ENCODE peak calls at places on chromosomes 1 and 21, in six cellular contexts. One of them, this sample, is unnamed.

GRCh38 chr1:204806943-204807624 is 63.6 kb upstream of the NFASC start:
- DNase-seq in body of pancreas: peak; percentile 81
- DNase-seq in left ventricle myocardium inferior: peak; percentile 77
- DNase-seq in fibroblast of lung: peak; percentile 66
- DNase-seq in psoas muscle: peak; percentile 82
- DNase-seq in pancreas: peak; percentile 90
- DNase-seq in this sample: peak; percentile 32

GRCh38 chr1:88658419-88658818 is 25.7 kb upstream of the PKN2 start:
- DNase-seq in body of pancreas: no peak
- DNase-seq in left ventricle myocardium inferior: no peak
- DNase-seq in fibroblast of lung: no peak
- DNase-seq in psoas muscle: no peak
- DNase-seq in pancreas: no peak
- DNase-seq in this sample: no peak

GRCh38 chr1:51960262-51960661 is 30.2 kb downstream of the RAB3B start:
- DNase-seq in body of pancreas: peak; percentile 57
- DNase-seq in left ventricle myocardium inferior: no peak
- DNase-seq in fibroblast of lung: no peak
- DNase-seq in psoas muscle: no peak
- DNase-seq in pancreas: no peak
- DNase-seq in this sample: no peak

GRCh38 chr1:112396668-112397025 is 633 bp downstream of the CTTNBP2NL start:
- DNase-seq in body of pancreas: no peak
- DNase-seq in left ventricle myocardium inferior: no peak
- DNase-seq in fibroblast of lung: peak; percentile 33
- DNase-seq in psoas muscle: no peak
- DNase-seq in pancreas: no peak
- DNase-seq in this sample: no peak

GRCh38 chr1:200673952-200674823 is 4.5 kb upstream of the DDX59 start:
- DNase-seq in body of pancreas: no peak
- DNase-seq in left ventricle myocardium inferior: no peak
- DNase-seq in fibroblast of lung: peak; percentile 41
- DNase-seq in psoas muscle: no peak
- DNase-seq in pancreas: no peak
- DNase-seq in this sample: no peak

GRCh38 chr1:25958475-25958874 is 39.4 kb downstream of the PAFAH2 start:
- DNase-seq in body of pancreas: no peak
- DNase-seq in left ventricle myocardium inferior: no peak
- DNase-seq in fibroblast of lung: peak; percentile 29
- DNase-seq in psoas muscle: no peak
- DNase-seq in pancreas: no peak
- DNase-seq in this sample: no peak

GRCh38 chr21:26801524-26801923 is 43.7 kb downstream of the ADAMTS1 start:
- DNase-seq in body of pancreas: no peak
- DNase-seq in left ventricle myocardium inferior: no peak
- DNase-seq in fibroblast of lung: peak; percentile 96
- DNase-seq in psoas muscle: no peak
- DNase-seq in pancreas: no peak
- DNase-seq in this sample: no peak

GRCh38 chr1:11134352-11135266 is 34.9 kb upstream of the EXOSC10 start:
- DNase-seq in body of pancreas: no peak
- DNase-seq in left ventricle myocardium inferior: no peak
- DNase-seq in fibroblast of lung: peak; percentile 34
- DNase-seq in psoas muscle: no peak
- DNase-seq in pancreas: no peak
- DNase-seq in this sample: no peak

GRCh38 chr1:168243636-168244212 is 17.9 kb downstream of the SFT2D2 start:
- DNase-seq in body of pancreas: no peak
- DNase-seq in left ventricle myocardium inferior: no peak
- DNase-seq in fibroblast of lung: peak; percentile 75
- DNase-seq in psoas muscle: no peak
- DNase-seq in pancreas: no peak
- DNase-seq in this sample: no peak

GRCh38 chr1:113768916-113769598 is 9.8 kb upstream of the PHTF1 start:
- DNase-seq in body of pancreas: no peak
- DNase-seq in left ventricle myocardium inferior: no peak
- DNase-seq in fibroblast of lung: no peak
- DNase-seq in psoas muscle: no peak
- DNase-seq in pancreas: no peak
- DNase-seq in this sample: no peak

GRCh38 chr1:204358145-204358544 is 1.6 kb downstream of the PLEKHA6 start:
- DNase-seq in body of pancreas: no peak
- DNase-seq in left ventricle myocardium inferior: no peak
- DNase-seq in fibroblast of lung: no peak
- DNase-seq in psoas muscle: no peak
- DNase-seq in pancreas: no peak
- DNase-seq in this sample: no peak

GRCh38 chr1:81174811-81175476 is 625.8 kb upstream of the ADGRL2 start:
- DNase-seq in body of pancreas: no peak
- DNase-seq in left ventricle myocardium inferior: no peak
- DNase-seq in fibroblast of lung: no peak
- DNase-seq in psoas muscle: no peak
- DNase-seq in pancreas: no peak
- DNase-seq in this sample: no peak

GRCh38 chr1:219460561-219461511 is 152.1 kb downstream of the ZC3H11B start:
- DNase-seq in body of pancreas: peak; percentile 14
- DNase-seq in left ventricle myocardium inferior: no peak
- DNase-seq in fibroblast of lung: peak; percentile 56
- DNase-seq in psoas muscle: no peak
- DNase-seq in pancreas: no peak
- DNase-seq in this sample: no peak

GRCh38 chr1:61307422-61308140 is 225.2 kb downstream of the NFIA start:
- DNase-seq in body of pancreas: no peak
- DNase-seq in left ventricle myocardium inferior: no peak
- DNase-seq in fibroblast of lung: no peak
- DNase-seq in psoas muscle: no peak
- DNase-seq in pancreas: no peak
- DNase-seq in this sample: no peak

GRCh38 chr1:192788184-192788583 is 20.7 kb upstream of the RGS2 start:
- DNase-seq in body of pancreas: peak; percentile 36
- DNase-seq in left ventricle myocardium inferior: no peak
- DNase-seq in fibroblast of lung: peak; percentile 49
- DNase-seq in psoas muscle: peak; percentile 46
- DNase-seq in pancreas: no peak
- DNase-seq in this sample: peak; percentile 15

GRCh38 chr1:65948609-65949229 is 156.0 kb downstream of the PDE4B start:
- DNase-seq in body of pancreas: peak; percentile 8
- DNase-seq in left ventricle myocardium inferior: no peak
- DNase-seq in fibroblast of lung: peak; percentile 97
- DNase-seq in psoas muscle: no peak
- DNase-seq in pancreas: no peak
- DNase-seq in this sample: no peak

GRCh38 chr1:208093754-208094719 is 150.1 kb downstream of the PLXNA2 start:
- DNase-seq in body of pancreas: peak; percentile 71
- DNase-seq in left ventricle myocardium inferior: peak; percentile 73
- DNase-seq in fibroblast of lung: peak; percentile 63
- DNase-seq in psoas muscle: peak; percentile 72
- DNase-seq in pancreas: peak; percentile 85
- DNase-seq in this sample: peak; percentile 27

GRCh38 chr21:46057111-46057709 is 40.7 kb upstream of the COL6A2 start:
- DNase-seq in body of pancreas: no peak
- DNase-seq in left ventricle myocardium inferior: no peak
- DNase-seq in fibroblast of lung: no peak
- DNase-seq in psoas muscle: no peak
- DNase-seq in pancreas: no peak
- DNase-seq in this sample: no peak

GRCh38 chr1:8061673-8062386 is 35.7 kb upstream of the ERRFI1 start:
- DNase-seq in body of pancreas: no peak
- DNase-seq in left ventricle myocardium inferior: no peak
- DNase-seq in fibroblast of lung: peak; percentile 49
- DNase-seq in psoas muscle: no peak
- DNase-seq in pancreas: no peak
- DNase-seq in this sample: no peak

GRCh38 chr21:15768045-15768601 is 38.3 kb downstream of the USP25 start:
- DNase-seq in body of pancreas: no peak
- DNase-seq in left ventricle myocardium inferior: no peak
- DNase-seq in fibroblast of lung: no peak
- DNase-seq in psoas muscle: no peak
- DNase-seq in pancreas: no peak
- DNase-seq in this sample: no peak

GRCh38 chr1:30335389-30335996 is 387.9 kb downstream of the MATN1 start:
- DNase-seq in body of pancreas: no peak
- DNase-seq in left ventricle myocardium inferior: no peak
- DNase-seq in fibroblast of lung: no peak
- DNase-seq in psoas muscle: no peak
- DNase-seq in pancreas: no peak
- DNase-seq in this sample: no peak

DNA sequence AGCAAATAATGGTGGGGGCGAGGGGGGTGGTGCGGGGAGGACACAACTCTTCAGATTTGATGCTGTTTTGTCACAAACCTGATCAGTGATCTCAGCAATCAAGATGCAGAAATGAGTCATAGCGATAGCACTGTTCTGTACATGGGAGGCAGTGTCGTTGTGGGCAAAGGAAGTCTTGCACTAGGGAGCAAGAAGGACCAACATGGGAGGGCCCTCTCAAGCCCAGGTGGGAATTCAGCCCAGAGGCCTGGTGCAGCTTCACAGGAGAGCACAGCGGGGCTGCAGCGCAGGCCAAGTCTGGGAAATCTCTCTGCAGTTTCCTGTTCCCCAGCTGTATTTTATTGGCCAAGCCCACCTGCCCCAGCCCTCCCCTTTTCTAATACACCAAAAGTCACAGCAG is 422.4 kb downstream of the PLPP3 start:
- DNase-seq in body of pancreas: no peak
- DNase-seq in left ventricle myocardium inferior: no peak
- DNase-seq in fibroblast of lung: no peak
- DNase-seq in psoas muscle: no peak
- DNase-seq in pancreas: no peak
- DNase-seq in this sample: no peak
- H3K36me3 ChIP-seq in body of pancreas: no peaks in the 10 kb centered on the region
- H3K36me3 ChIP-seq in left ventricle myocardium inferior: no peaks in the 10 kb centered on the region
- H3K36me3 ChIP-seq in fibroblast of lung: no peaks in the 10 kb centered on the region
- H3K36me3 ChIP-seq in psoas muscle: no peaks in the 10 kb centered on the region
- H3K36me3 ChIP-seq in pancreas: no peaks in the 10 kb centered on the region
- H3K36me3 ChIP-seq in this sample: no peaks in the 10 kb centered on the region

DNA sequence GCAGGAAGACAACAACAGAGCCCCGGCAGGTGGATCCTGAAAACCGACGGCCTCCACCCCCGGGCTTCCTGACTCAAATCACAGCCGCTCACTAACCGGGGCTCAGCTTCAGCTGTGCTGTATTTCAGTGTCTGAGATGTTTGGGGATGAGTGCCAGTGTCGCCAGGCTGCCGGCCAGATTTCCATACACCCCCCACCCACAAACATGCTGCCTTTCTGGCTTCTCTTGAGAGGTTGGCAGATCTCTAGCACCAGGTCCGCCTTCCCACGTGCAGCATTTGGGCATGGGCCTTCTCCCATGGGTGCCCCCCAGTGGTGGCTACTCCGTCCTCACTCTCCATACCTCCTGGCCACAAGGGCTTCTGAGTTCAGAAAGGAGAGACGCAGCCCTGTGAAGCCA is 34.8 kb downstream of the KCNAB2 start:
- DNase-seq in body of pancreas: no peak
- DNase-seq in left ventricle myocardium inferior: no peak
- DNase-seq in fibroblast of lung: no peak
- DNase-seq in psoas muscle: no peak
- DNase-seq in pancreas: no peak
- DNase-seq in this sample: no peak
- TF ChIP-seq CTCF in body of pancreas: no peak
- TF ChIP-seq CTCF in left ventricle myocardium inferior: peak; percentile 56
- TF ChIP-seq CTCF in fibroblast of lung: peak; percentile 30
- TF ChIP-seq CTCF in psoas muscle: no peak
- TF ChIP-seq CTCF in pancreas: no peak
- TF ChIP-seq CTCF in this sample: no peak

GRCh38 chr1:151134396-151134795 is 12.0 kb downstream of the SEMA6C start:
- DNase-seq in body of pancreas: no peak
- DNase-seq in left ventricle myocardium inferior: no peak
- DNase-seq in fibroblast of lung: no peak
- DNase-seq in psoas muscle: no peak
- DNase-seq in pancreas: no peak
- DNase-seq in this sample: peak; percentile 19

GRCh38 chr1:151133339-151133761 is 13.1 kb downstream of the SEMA6C start:
- DNase-seq in body of pancreas: no peak
- DNase-seq in left ventricle myocardium inferior: no peak
- DNase-seq in fibroblast of lung: no peak
- DNase-seq in psoas muscle: no peak
- DNase-seq in pancreas: no peak
- DNase-seq in this sample: peak; percentile 19

GRCh38 chr1:151134991-151135390 is 11.4 kb downstream of the SEMA6C start:
- DNase-seq in body of pancreas: no peak
- DNase-seq in left ventricle myocardium inferior: no peak
- DNase-seq in fibroblast of lung: no peak
- DNase-seq in psoas muscle: no peak
- DNase-seq in pancreas: no peak
- DNase-seq in this sample: no peak

GRCh38 chr1:151137789-151138188 is 8.6 kb downstream of the SEMA6C start:
- DNase-seq in body of pancreas: no peak
- DNase-seq in left ventricle myocardium inferior: no peak
- DNase-seq in fibroblast of lung: no peak
- DNase-seq in psoas muscle: no peak
- DNase-seq in pancreas: no peak
- DNase-seq in this sample: no peak

GRCh38 chr1:151135433-151136385 is 10.7 kb downstream of the SEMA6C start:
- DNase-seq in body of pancreas: no peak
- DNase-seq in left ventricle myocardium inferior: no peak
- DNase-seq in fibroblast of lung: no peak
- DNase-seq in psoas muscle: no peak
- DNase-seq in pancreas: no peak
- DNase-seq in this sample: peak; percentile 42
- H3K36me3 ChIP-seq in body of pancreas: no peaks in the 10 kb centered on the region
- H3K36me3 ChIP-seq in left ventricle myocardium inferior: peaks cover 84% of the 10 kb centered on the region
- H3K36me3 ChIP-seq in fibroblast of lung: no peaks in the 10 kb centered on the region
- H3K36me3 ChIP-seq in psoas muscle: no peaks in the 10 kb centered on the region
- H3K36me3 ChIP-seq in pancreas: no peaks in the 10 kb centered on the region
- H3K36me3 ChIP-seq in this sample: peaks cover 84% of the 10 kb centered on the region

GRCh38 chr1:77139389-77139788 is 79.8 kb downstream of the PIGK start:
- DNase-seq in body of pancreas: no peak
- DNase-seq in left ventricle myocardium inferior: no peak
- DNase-seq in fibroblast of lung: no peak
- DNase-seq in psoas muscle: no peak
- DNase-seq in pancreas: no peak
- DNase-seq in this sample: no peak

GRCh38 chr1:77146270-77146669 is 73.0 kb downstream of the PIGK start:
- DNase-seq in body of pancreas: no peak
- DNase-seq in left ventricle myocardium inferior: no peak
- DNase-seq in fibroblast of lung: no peak
- DNase-seq in psoas muscle: no peak
- DNase-seq in pancreas: no peak
- DNase-seq in this sample: no peak

DNA sequence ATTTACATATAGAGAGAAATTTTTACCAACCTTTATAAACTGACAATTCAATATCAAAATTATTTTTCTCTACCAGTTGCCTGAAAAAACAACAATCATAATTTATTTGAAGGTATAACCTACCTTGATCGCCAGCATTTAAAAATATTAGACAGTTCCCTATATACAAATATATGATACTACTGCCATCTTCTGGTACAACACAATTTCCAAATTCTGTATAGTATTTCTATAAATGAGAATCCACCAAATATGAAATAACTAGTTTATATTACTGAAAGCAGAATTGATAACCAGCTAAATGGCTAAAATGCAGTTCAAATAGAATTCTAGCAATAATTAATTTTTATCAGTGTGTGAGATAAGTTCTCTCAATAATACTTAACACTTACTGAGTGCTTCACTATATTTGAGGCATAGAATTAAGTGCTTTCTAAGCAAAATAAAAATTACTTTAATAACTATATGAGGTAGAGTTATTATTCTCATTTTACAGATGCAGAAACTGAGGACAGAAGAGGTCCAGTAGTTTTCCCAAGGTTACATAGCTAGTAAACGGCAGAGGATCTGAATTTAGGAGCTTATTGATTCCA is 75.6 kb downstream of the PIGK start:
- DNase-seq in body of pancreas: no peak
- DNase-seq in left ventricle myocardium inferior: no peak
- DNase-seq in fibroblast of lung: peak; percentile 37
- DNase-seq in psoas muscle: no peak
- DNase-seq in pancreas: no peak
- DNase-seq in this sample: no peak
- TF ChIP-seq CTCF in body of pancreas: peak; percentile 30
- TF ChIP-seq CTCF in left ventricle myocardium inferior: peak; percentile 47
- TF ChIP-seq CTCF in fibroblast of lung: no peak
- TF ChIP-seq CTCF in psoas muscle: peak; percentile 32
- TF ChIP-seq CTCF in pancreas: no peak
- TF ChIP-seq CTCF in this sample: no peak